ENCODE peak calls at places on chromosomes 4 and X, in five cellular contexts. H, S, Y, W and J are unnamed samples.
A peak's percentile ranks its signal among the peaks of the same experiment; 100 is the strongest.

GRCh38 chr4:25234390-25235367 is 846 bp downstream of the PI4K2B start:
- DNase-seq in S (peak; percentile 80), H (peak; percentile 42), W (no peak), Y (peak; percentile 60), J (peak; percentile 71)

GRCh38 chr4:144701683-144702233 is 55.8 kb downstream of the HHIP start:
- DNase-seq in S (no peak), Y (no peak), H (no peak), W (no peak), J (no peak)

GRCh38 chrX:71619193-71619592 is 882 bp upstream of the CXCR3 start:
- DNase-seq in S (no peak), Y (no peak), H (no peak), W (no peak), J (no peak)

GRCh38 chrX:13489451-13489850 is 80.0 kb upstream of the EGFL6 start:
- DNase-seq in W (no peak), H (peak; percentile 47), Y (peak; percentile 81), S (peak; percentile 61), J (no peak)

GRCh38 chrX:154090731-154091130 is 6.8 kb downstream of the MECP2 start:
- DNase-seq in W (no peak), H (no peak), Y (no peak), S (no peak), J (no peak)

GRCh38 chrX:65528705-65529340 is 5.8 kb downstream of the LAS1L start:
- DNase-seq in W (peak; percentile 30), H (peak; percentile 19), S (no peak), Y (peak; percentile 60), J (peak; percentile 74)

GRCh38 chrX:134718329-134719317 is 60.4 kb upstream of the PLAC1 start:
- DNase-seq in H (peak; percentile 44), Y (no peak), S (peak; percentile 60), W (no peak), J (no peak)

GRCh38 chrX:56803849-56804681 is 75.0 kb downstream of the NBDY start:
- DNase-seq in Y (peak; percentile 55), W (no peak), H (peak; percentile 39), S (no peak), J (no peak)

GRCh38 chrX:129686422-129686948 is 31.7 kb upstream of the APLN start:
- DNase-seq in W (peak; percentile 35), Y (peak; percentile 65), S (no peak), H (no peak), J (no peak)

GRCh38 chr4:89757154-89757723 is 79.7 kb downstream of the SNCA start:
- DNase-seq in W (no peak), Y (no peak), H (no peak), S (no peak), J (peak; percentile 4)

DNA sequence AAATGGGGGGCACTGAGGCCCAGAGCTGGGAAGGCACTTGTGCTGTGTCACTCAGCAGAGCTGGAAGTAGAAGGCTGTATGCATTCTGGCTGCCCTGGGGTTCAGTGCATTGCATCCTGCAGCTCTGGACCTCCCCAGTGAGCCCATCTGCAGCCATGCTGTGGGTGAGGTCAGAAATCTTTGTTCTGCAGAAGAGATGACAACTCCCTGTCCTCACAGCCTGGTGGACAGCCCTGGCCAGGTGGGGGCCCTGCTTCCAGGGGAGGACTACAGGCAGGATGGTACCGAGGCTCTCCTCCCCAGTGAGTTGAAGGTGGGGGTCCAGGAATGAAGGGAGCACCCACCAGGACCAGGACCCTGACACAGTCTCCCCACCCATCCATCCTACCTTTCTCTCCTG is 135.1 kb upstream of the PJA1 start:
- DNase-seq in H (no peak), Y (no peak), W (no peak), S (no peak), J (no peak)
- H3K36me3 ChIP-seq in H (no peaks in the 10 kb centered on the region), Y (no peaks in the 10 kb centered on the region), W (no peaks in the 10 kb centered on the region), S (no peaks in the 10 kb centered on the region), J (no peaks in the 10 kb centered on the region)

GRCh38 chr4:153592090-153592489 is 92.0 kb upstream of the TLR2 start:
- DNase-seq in W (no peak), S (no peak), Y (no peak), H (no peak), J (no peak)

GRCh38 chr4:153595894-153596601 is 88.0 kb upstream of the TLR2 start:
- DNase-seq in Y (no peak), H (no peak), S (no peak), W (no peak), J (no peak)

GRCh38 chr4:153594208-153594607 is 89.9 kb upstream of the TLR2 start:
- DNase-seq in S (no peak), W (no peak), H (peak; percentile 58), Y (no peak), J (no peak)

GRCh38 chr4:153591441-153591840 is 92.6 kb upstream of the TLR2 start:
- DNase-seq in Y (no peak), S (no peak), W (no peak), H (no peak), J (no peak)

GRCh38 chr4:153593166-153593565 is 90.9 kb upstream of the TLR2 start:
- DNase-seq in H (no peak), W (no peak), Y (no peak), S (no peak), J (no peak)
- H3K36me3 ChIP-seq in H (no peaks in the 10 kb centered on the region), W (peaks cover 45% of the 10 kb centered on the region), Y (peaks cover 20% of the 10 kb centered on the region), S (peaks cover 48% of the 10 kb centered on the region), J (peaks cover 21% of the 10 kb centered on the region)

GRCh38 chr4:56426273-56426672 is 9.1 kb downstream of the PPAT start:
- DNase-seq in H (no peak), S (no peak), W (no peak), Y (no peak), J (no peak)
- H3K36me3 ChIP-seq in H (no peaks in the 10 kb centered on the region), S (no peaks in the 10 kb centered on the region), W (peaks cover 7% of the 10 kb centered on the region), Y (no peaks in the 10 kb centered on the region), J (no peaks in the 10 kb centered on the region)

DNA sequence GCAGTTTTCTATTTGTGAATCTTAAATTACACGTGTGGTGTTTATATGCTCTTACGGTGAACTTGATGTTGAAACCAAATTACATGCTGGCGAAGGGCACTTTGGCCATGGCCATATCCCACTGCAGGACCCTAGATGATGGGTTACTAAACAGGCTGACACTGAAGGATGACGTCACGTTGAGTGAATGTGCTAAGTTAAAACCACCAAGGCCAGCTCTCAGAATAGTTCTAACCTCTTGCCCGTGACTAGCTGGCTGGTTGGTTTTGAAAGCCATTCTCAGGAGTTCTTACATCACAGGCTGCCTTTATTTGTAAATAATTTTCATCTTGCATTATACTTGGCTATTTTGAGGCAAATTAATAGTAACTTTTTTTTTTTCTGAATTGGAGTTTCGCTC is 41.3 kb upstream of the PHEX start:
- DNase-seq in H (no peak), W (no peak), Y (no peak), S (no peak), J (no peak)
- H3K36me3 ChIP-seq in H (no peaks in the 10 kb centered on the region), W (peaks cover 83% of the 10 kb centered on the region), Y (peaks cover 4% of the 10 kb centered on the region), S (no peaks in the 10 kb centered on the region), J (peaks cover 79% of the 10 kb centered on the region)